ENCODE peak calls at places on chromosome 12, in six cellular contexts. F is CD8-positive, alpha-beta memory T cell; X is left cardiac atrium; M is activated T-cell treated with anti-CD3 and anti-CD28 coated beads, Interleukin-2, amount 50 U/mL, for 4 hours; L is fibroblast of lung; J is adipocyte. O is an unnamed sample.

GRCh38 chr12:11885261-11886038 is 185.3 kb upstream of the BCL2L14 start:
- DNase-seq in J (peak), L (peak), M (no peak), X (no peak), F (no peak), O (no peak)

GRCh38 chr12:52316290-52316689 is 4.9 kb downstream of the KRT83 start:
- DNase-seq in X (no peak), L (no peak), M (no peak), J (no peak), F (no peak), O (peak)

GRCh38 chr12:91877461-91878230 is 268.0 kb downstream of the BTG1 start:
- DNase-seq in J (no peak), F (peak), X (no peak), L (no peak), M (peak), O (no peak)

GRCh38 chr12:96425321-96425720 is 25.1 kb upstream of the CDK17 start:
- DNase-seq in M (no peak), X (no peak), F (no peak), J (peak), L (peak), O (no peak)

GRCh38 chr12:5514545-5514944 is 82.6 kb downstream of the NTF3 start:
- DNase-seq in L (no peak), X (no peak), M (no peak), J (no peak), F (no peak), O (peak)

GRCh38 chr12:2853626-2854025 is 3.2 kb downstream of the TEX52 start:
- DNase-seq in L (peak), F (peak), X (peak), J (peak), M (peak), O (peak)

GRCh38 chr12:102067574-102068258 is 5.9 kb upstream of the WASHC3 start:
- DNase-seq in L (peak), M (no peak), X (no peak), J (peak), F (no peak), O (no peak)

GRCh38 chr12:117032593-117033381 is 66.4 kb downstream of the TESC start:
- DNase-seq in X (peak), F (no peak), J (peak), L (peak), M (no peak), O (peak)

GRCh38 chr12:77013091-77013490 is 52.3 kb downstream of the E2F7 start:
- DNase-seq in L (no peak), J (peak), X (no peak), F (no peak), M (no peak), O (no peak)

GRCh38 chr12:12442548-12443071 is 85.7 kb downstream of the BORCS5 start:
- DNase-seq in X (no peak), M (no peak), F (no peak), L (peak), J (peak), O (no peak)

GRCh38 chr12:16243487-16244412 is 33.7 kb downstream of the SLC15A5 start:
- DNase-seq in M (no peak), X (no peak), F (no peak), L (no peak), J (no peak), O (no peak)

GRCh38 chr12:49878021-49878420 is 25.7 kb downstream of the FAIM2 start:
- DNase-seq in M (no peak), L (no peak), F (no peak), J (no peak), X (no peak), O (no peak)

GRCh38 chr12:41228066-41228820 is 40.1 kb downstream of the PDZRN4 start:
- DNase-seq in F (no peak), M (no peak), J (no peak), L (no peak), X (no peak), O (no peak)

GRCh38 chr12:76478045-76478444 is 81.5 kb downstream of the OSBPL8 start:
- DNase-seq in X (no peak), J (no peak), M (no peak), L (no peak), F (no peak), O (no peak)

GRCh38 chr12:67456281-67456918 is 187.2 kb downstream of the CAND1 start:
- DNase-seq in M (no peak), X (peak), J (peak), F (no peak), L (peak), O (no peak)

GRCh38 chr12:121894633-121895032 is 6.0 kb downstream of the PSMD9 start:
- DNase-seq in J (peak), M (no peak), X (no peak), L (peak), F (no peak), O (no peak)

GRCh38 chr12:19105468-19105867 is 24.1 kb upstream of the PLEKHA5 start:
- DNase-seq in F (no peak), L (no peak), J (no peak), M (no peak), X (no peak), O (no peak)

GRCh38 chr12:132557291-132557968 is 53.0 kb downstream of the LRCOL1 start:
- DNase-seq in M (no peak), F (no peak), L (no peak), J (no peak), X (no peak), O (no peak)

GRCh38 chr12:6067152-6067916 is 57.1 kb downstream of the VWF start:
- DNase-seq in X (peak), F (no peak), L (no peak), J (no peak), M (no peak), O (no peak)

GRCh38 chr12:108173160-108173559 is 44.1 kb downstream of the WSCD2 start:
- DNase-seq in X (no peak), F (no peak), L (no peak), M (no peak), J (no peak), O (no peak)

GRCh38 chr12:32839828-32840227 is 56.7 kb downstream of the PKP2 start:
- DNase-seq in L (no peak), M (no peak), X (no peak), J (no peak), F (no peak), O (no peak)

GRCh38 chr12:132686831-132687210 is 321 bp downstream of the POLE start:
- DNase-seq in M (no peak), X (peak), L (peak), F (no peak), J (no peak), O (no peak)

GRCh38 chr12:3432176-3432742 is 58.7 kb upstream of the PRMT8 start:
- DNase-seq in F (no peak), M (no peak), L (no peak), X (no peak), J (no peak), O (no peak)

GRCh38 chr12:91406920-91407341 is 224.3 kb upstream of the DCN start:
- DNase-seq in L (peak), X (no peak), M (no peak), J (peak), F (no peak), O (no peak)

GRCh38 chr12:94053676-94054075 is 94.7 kb upstream of the PLXNC1 start:
- DNase-seq in M (no peak), F (no peak), X (no peak), L (no peak), J (no peak), O (no peak)

GRCh38 chr12:56590237-56590830 is 39.8 kb downstream of the BAZ2A start:
- DNase-seq in M (no peak), L (no peak), J (peak), X (no peak), F (no peak), O (no peak)

GRCh38 chr12:130141901-130142683 is 20.2 kb upstream of the FZD10 start:
- DNase-seq in X (no peak), J (no peak), L (no peak), F (no peak), M (no peak), O (no peak)

GRCh38 chr12:28568083-28568482 is 377.8 kb downstream of the CCDC91 start:
- DNase-seq in L (peak), M (no peak), X (no peak), J (peak), F (no peak), O (peak)

GRCh38 chr12:56995930-56996496 is 10.3 kb downstream of the ZBTB39 start:
- DNase-seq in F (no peak), J (no peak), M (no peak), L (no peak), X (no peak), O (no peak)

GRCh38 chr12:108629156-108629555 is 4.5 kb downstream of the SELPLG start:
- DNase-seq in J (no peak), F (no peak), L (no peak), X (peak), M (no peak), O (no peak)

GRCh38 chr12:48292030-48292429 is 58.7 kb downstream of the ZNF641 start:
- DNase-seq in M (no peak), F (no peak), J (no peak), L (no peak), X (no peak), O (no peak)

O was measured in suprapubic skin.